ENCODE peak calls at places on chromosomes 11 and 22, in nine cellular contexts. One of them, this sample, is unnamed.

GRCh38 chr11:102522332-102523207 is 8.0 kb downstream of the MMP7 start:
- DNase-seq in NCI-H69: no peak
- DNase-seq in A549: no peak
- DNase-seq in WTC11: no peak
- DNase-seq in BE2C: no peak
- DNase-seq in mucosa of gallbladder: no peak
- DNase-seq in hypothalamus: no peak
- DNase-seq in AG20443: no peak
- DNase-seq in NCI-H1694: no peak
- DNase-seq in this sample: no peak

GRCh38 chr11:637333-637592 is 194 bp downstream of the DRD4 start:
- DNase-seq in NCI-H69: no peak
- DNase-seq in A549: no peak
- DNase-seq in WTC11: no peak
- DNase-seq in BE2C: no peak
- DNase-seq in mucosa of gallbladder: no peak
- DNase-seq in hypothalamus: no peak
- DNase-seq in AG20443: no peak
- DNase-seq in NCI-H1694: no peak
- DNase-seq in this sample: no peak

GRCh38 chr11:133993921-133994320 is 37.2 kb upstream of the IGSF9B start:
- DNase-seq in NCI-H69: peak; percentile 49
- DNase-seq in A549: no peak
- DNase-seq in WTC11: no peak
- DNase-seq in BE2C: no peak
- DNase-seq in mucosa of gallbladder: no peak
- DNase-seq in hypothalamus: no peak
- DNase-seq in AG20443: no peak
- DNase-seq in NCI-H1694: no peak
- DNase-seq in this sample: no peak

GRCh38 chr11:1193326-1194230 is 29.3 kb upstream of the MUC5B start:
- DNase-seq in NCI-H69: no peak
- DNase-seq in A549: no peak
- DNase-seq in WTC11: peak; percentile 9
- DNase-seq in BE2C: no peak
- DNase-seq in mucosa of gallbladder: no peak
- DNase-seq in hypothalamus: no peak
- DNase-seq in AG20443: no peak
- DNase-seq in NCI-H1694: no peak
- DNase-seq in this sample: no peak

GRCh38 chr11:61091373-61092279 is 10.7 kb upstream of the CD5 start:
- DNase-seq in NCI-H69: no peak
- DNase-seq in A549: no peak
- DNase-seq in WTC11: no peak
- DNase-seq in BE2C: no peak
- DNase-seq in mucosa of gallbladder: no peak
- DNase-seq in hypothalamus: no peak
- DNase-seq in AG20443: peak; percentile 45
- DNase-seq in NCI-H1694: no peak
- DNase-seq in this sample: peak; percentile 15

GRCh38 chr11:17445240-17445795 is 31.3 kb downstream of the ABCC8 start:
- DNase-seq in NCI-H69: no peak
- DNase-seq in A549: no peak
- DNase-seq in WTC11: no peak
- DNase-seq in BE2C: no peak
- DNase-seq in mucosa of gallbladder: no peak
- DNase-seq in hypothalamus: no peak
- DNase-seq in AG20443: no peak
- DNase-seq in NCI-H1694: no peak
- DNase-seq in this sample: no peak

GRCh38 chr22:45590262-45590661 is 81.4 kb upstream of the ATXN10 start:
- DNase-seq in NCI-H69: no peak
- DNase-seq in A549: no peak
- DNase-seq in WTC11: no peak
- DNase-seq in BE2C: no peak
- DNase-seq in mucosa of gallbladder: no peak
- DNase-seq in hypothalamus: no peak
- DNase-seq in AG20443: no peak
- DNase-seq in NCI-H1694: no peak
- DNase-seq in this sample: no peak

GRCh38 chr22:44179989-44180705 is 578 bp upstream of the PARVG start:
- DNase-seq in NCI-H69: peak; percentile 5
- DNase-seq in A549: no peak
- DNase-seq in WTC11: no peak
- DNase-seq in BE2C: no peak
- DNase-seq in mucosa of gallbladder: no peak
- DNase-seq in hypothalamus: no peak
- DNase-seq in AG20443: no peak
- DNase-seq in NCI-H1694: no peak
- DNase-seq in this sample: no peak

This sample was measured in MG63.